ENCODE peak calls at places on chromosomes 6 and 20, in eight cellular contexts. X, C, T, J, H, A, O and S are unnamed samples.

GRCh38 chr6:162778603-162779002 is 50.8 kb downstream of the PACRG start:
- DNase-seq in H (no peak), A (no peak), X (no peak), O (no peak), C (no peak), J (no peak), T (no peak), S (no peak)

GRCh38 chr20:11120451-11120850 is 446.7 kb upstream of the JAG1 start:
- DNase-seq in X (no peak), A (no peak), C (no peak), J (no peak), O (no peak), H (no peak), T (no peak), S (no peak)

GRCh38 chr20:37333130-37333847 is 12.7 kb upstream of the SRC start:
- DNase-seq in H (no peak), O (no peak), J (no peak), A (no peak), C (no peak), T (no peak), X (no peak), S (no peak)

GRCh38 chr20:62605996-62606395 is 36.3 kb upstream of the SLCO4A1 start:
- DNase-seq in C (no peak), A (no peak), J (no peak), X (no peak), H (no peak), O (no peak), T (no peak), S (no peak)

GRCh38 chr6:16146527-16146955 is 17.7 kb downstream of the MYLIP start:
- DNase-seq in A (no peak), C (no peak), T (no peak), X (peak; percentile 24), O (no peak), H (no peak), J (no peak), S (no peak)

GRCh38 chr6:13486679-13487121 is 700 bp downstream of the GFOD1 start:
- DNase-seq in T (peak; percentile 64), H (peak; percentile 37), X (peak; percentile 61), O (peak; percentile 67), A (peak; percentile 53), J (peak; percentile 74), C (peak; percentile 24), S (peak; percentile 39)

GRCh38 chr6:1383729-1384548 is 5.4 kb upstream of the FOXF2 start:
- DNase-seq in T (no peak), H (peak; percentile 6), A (peak; percentile 74), C (no peak), O (peak; percentile 55), J (no peak), X (peak; percentile 72), S (no peak)

GRCh38 chr6:14228571-14228970 is 111.0 kb downstream of the CD83 start:
- DNase-seq in H (no peak), X (no peak), C (no peak), A (no peak), J (no peak), O (no peak), T (no peak), S (no peak)

GRCh38 chr6:141105481-141105880 is 1027.2 kb upstream of the GJE1 start:
- DNase-seq in A (peak; percentile 76), T (no peak), J (no peak), H (peak; percentile 89), X (peak; percentile 12), C (no peak), O (peak; percentile 93), S (no peak)

GRCh38 chr6:166610104-166610503 is 16.9 kb downstream of the RPS6KA2 start:
- DNase-seq in H (no peak), C (no peak), T (no peak), O (peak; percentile 39), X (no peak), J (no peak), A (no peak), S (no peak)

GRCh38 chr20:30892704-30893345 is 364.6 kb upstream of the DEFB115 start:
- DNase-seq in O (no peak), H (no peak), A (no peak), J (no peak), T (no peak), X (no peak), C (no peak), S (no peak)

GRCh38 chr20:47735412-47736400 is 49.6 kb downstream of the SULF2 start:
- DNase-seq in T (no peak), J (no peak), C (peak; percentile 31), X (peak; percentile 27), H (no peak), O (no peak), A (no peak), S (no peak)

GRCh38 chr20:32252189-32252588 is 25.3 kb upstream of the KIF3B start:
- DNase-seq in J (no peak), O (no peak), H (no peak), C (no peak), A (no peak), T (no peak), X (no peak), S (no peak)

GRCh38 chr20:19758888-19759331 is 852 bp downstream of the RIN2 start:
- DNase-seq in T (peak; percentile 57), J (peak; percentile 86), H (peak; percentile 52), C (peak; percentile 74), X (peak; percentile 37), A (peak; percentile 76), O (peak; percentile 75), S (no peak)

GRCh38 chr20:32210206-32210605 is 2.5 kb downstream of the POFUT1 start:
- DNase-seq in X (no peak), T (no peak), H (no peak), O (no peak), C (no peak), J (no peak), A (no peak), S (no peak)

GRCh38 chr20:32050851-32051556 is 1.0 kb upstream of the HCK start:
- DNase-seq in T (no peak), C (no peak), A (peak; percentile 65), J (peak; percentile 69), X (no peak), H (no peak), O (peak; percentile 30), S (no peak)

GRCh38 chr6:53717571-53717970 is 52.0 kb upstream of the KLHL31 start:
- DNase-seq in H (no peak), A (no peak), X (no peak), O (no peak), J (no peak), C (no peak), T (peak; percentile 24), S (no peak)

GRCh38 chr6:53714888-53715287 is 49.3 kb upstream of the KLHL31 start:
- DNase-seq in X (no peak), O (no peak), T (no peak), C (peak; percentile 70), H (no peak), A (no peak), J (no peak), S (no peak)

GRCh38 chr6:53714395-53714794 is 48.8 kb upstream of the KLHL31 start:
- DNase-seq in C (no peak), X (no peak), H (no peak), T (no peak), A (no peak), O (no peak), J (no peak), S (no peak)

GRCh38 chr6:53712078-53712477 is 46.5 kb upstream of the KLHL31 start:
- DNase-seq in C (no peak), H (no peak), O (no peak), A (no peak), J (no peak), X (no peak), T (no peak), S (no peak)

DNA sequence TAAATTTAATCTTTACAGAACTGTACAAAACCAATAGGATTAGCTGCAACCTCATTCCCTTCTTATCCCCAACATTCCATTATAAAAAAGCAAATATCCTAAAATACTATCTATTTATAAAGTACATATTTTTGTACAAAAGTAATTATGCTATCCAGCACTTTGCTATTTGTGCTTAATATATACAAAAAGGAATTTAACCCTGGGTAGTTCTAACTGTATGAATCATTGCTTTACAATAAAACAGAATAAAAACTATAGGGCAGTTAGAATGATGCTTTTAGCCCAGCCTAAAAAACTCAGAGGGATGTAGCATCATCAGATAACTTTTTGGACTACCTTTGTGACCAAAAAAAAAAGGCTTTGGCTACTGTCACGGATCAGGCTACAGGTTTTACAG is 49.9 kb upstream of the KLHL31 start:
- DNase-seq in C (no peak), T (no peak), J (no peak), H (no peak), O (no peak), A (no peak), X (no peak), S (no peak)
- H3K27ac ChIP-seq in C (no peak overlapping the region), T (no peak overlapping the region), J (no peak overlapping the region), H (no peak overlapping the region), O (no peak overlapping the region), A (no peak overlapping the region), X (no peak overlapping the region), S (no peak overlapping the region)

DNA sequence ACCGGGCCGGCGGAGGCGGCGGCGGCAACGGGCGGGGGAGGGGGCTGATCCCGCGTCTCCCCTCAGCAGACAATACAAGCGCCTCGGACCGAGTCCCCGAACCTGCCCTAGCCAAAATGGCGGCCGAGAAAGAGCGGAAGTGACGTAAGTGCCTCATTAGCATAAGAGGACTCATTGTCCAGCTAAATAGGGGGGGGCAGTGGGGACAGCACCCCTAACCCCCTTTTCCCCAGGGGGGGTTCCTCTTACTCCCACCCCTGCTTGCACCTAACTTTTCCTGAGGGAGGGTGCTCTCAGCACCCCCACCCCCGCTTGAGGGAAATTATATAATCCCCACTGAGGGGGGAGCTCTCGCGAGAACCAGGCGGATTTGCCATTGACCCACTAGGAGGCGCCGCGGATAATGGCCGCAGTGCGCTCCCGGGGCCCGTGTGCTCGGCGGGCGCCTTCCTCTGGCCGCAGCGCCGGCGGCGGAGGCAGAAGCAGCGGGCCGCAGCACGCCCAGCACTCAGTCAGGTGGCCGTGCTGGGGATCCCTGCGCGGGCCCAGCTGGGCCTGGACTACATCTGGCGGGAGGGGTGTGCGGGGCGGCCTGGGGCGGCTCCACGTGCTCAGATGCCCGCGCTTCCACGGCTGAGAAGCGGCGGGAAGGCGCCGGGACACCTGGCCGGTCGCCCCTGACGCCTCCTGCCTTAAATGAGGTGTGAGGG is at the start of gene ADNP:
- DNase-seq in H (peak; percentile 97), T (peak; percentile 89), J (peak; percentile 90), X (peak; percentile 95), A (peak; percentile 92), O (peak; percentile 98), C (peak; percentile 88), S (peak; percentile 93)
- H2AFZ ChIP-seq in H (peak within 1 kb of the TSS; percentile 92), T (peak within 1 kb of the TSS; percentile 82), J (no peak within 1 kb of the TSS), X (no peak within 1 kb of the TSS), A (no peak within 1 kb of the TSS), O (peak within 1 kb of the TSS; percentile 51), C (no peak within 1 kb of the TSS), S (peak within 1 kb of the TSS; percentile 66)

DNA sequence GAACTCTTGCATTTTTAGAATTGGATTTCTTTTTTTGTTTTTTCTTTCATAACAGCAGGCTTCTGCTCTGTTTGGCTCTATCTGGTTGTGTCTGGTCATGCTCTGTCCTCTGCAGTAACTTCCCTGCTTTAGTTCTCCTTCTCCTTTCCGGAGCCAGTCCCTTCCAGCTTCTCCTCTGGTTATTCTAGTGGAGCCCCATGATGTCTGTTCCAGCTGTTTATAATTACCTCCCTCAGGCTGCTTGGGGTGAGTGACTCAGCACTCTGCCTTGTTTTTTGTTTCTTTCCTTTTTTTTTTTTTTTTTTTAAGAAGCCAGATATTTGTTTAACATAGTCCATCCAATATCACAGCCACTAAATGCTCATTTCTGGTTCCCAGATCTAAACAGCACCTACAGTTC is 409.6 kb downstream of the MAFB start:
- DNase-seq in X (peak; percentile 88), J (no peak), T (no peak), A (no peak), C (no peak), O (no peak), H (no peak), S (no peak)
- H3K27ac ChIP-seq in X (no peak overlapping the region), J (no peak overlapping the region), T (no peak overlapping the region), A (no peak overlapping the region), C (no peak overlapping the region), O (no peak overlapping the region), H (no peak overlapping the region), S (no peak overlapping the region)

GRCh38 chr6:151723152-151723551 is 84.3 kb upstream of the ESR1 start:
- DNase-seq in T (no peak), O (no peak), H (no peak), X (no peak), C (no peak), A (no peak), J (no peak), S (no peak)
- H2AFZ ChIP-seq in T (no peak overlapping the region), O (no peak overlapping the region), H (no peak overlapping the region), X (no peak overlapping the region), C (no peak overlapping the region), A (no peak overlapping the region), J (no peak overlapping the region), S (no peak overlapping the region)